ENCODE peak calls at places on chromosomes 5 and 9, in nine cellular contexts. One of them, this sample, is unnamed.

GRCh38 chr5:53603009-53603687 is 42.7 kb downstream of the NDUFS4 start:
- DNase-seq in AG08395: peak
- DNase-seq in coronary artery: no peak
- DNase-seq in tibial artery: no peak
- DNase-seq in left cardiac atrium: peak
- DNase-seq in iris pigment epithelial cell: no peak
- DNase-seq in T-cell: no peak
- DNase-seq in astrocyte: peak
- DNase-seq in stimulated activated CD8-positive, alpha-beta memory T cell treated with anti-CD3 and anti-CD28 coated beads, Interleukin-7, amount 100 ng/mL, for 4 hours: no peak
- DNase-seq in this sample: no peak

GRCh38 chr9:121222524-121223171 is 21.0 kb upstream of the RAB14 start:
- DNase-seq in iris pigment epithelial cell: peak
- DNase-seq in tibial artery: no peak
- DNase-seq in left cardiac atrium: no peak
- DNase-seq in AG08395: no peak
- DNase-seq in stimulated activated CD8-positive, alpha-beta memory T cell treated with anti-CD3 and anti-CD28 coated beads, Interleukin-7, amount 100 ng/mL, for 4 hours: no peak
- DNase-seq in astrocyte: no peak
- DNase-seq in coronary artery: no peak
- DNase-seq in T-cell: no peak
- DNase-seq in this sample: no peak

GRCh38 chr5:128487041-128487440 is 51.0 kb downstream of the FBN2 start:
- DNase-seq in left cardiac atrium: no peak
- DNase-seq in tibial artery: no peak
- DNase-seq in AG08395: no peak
- DNase-seq in T-cell: no peak
- DNase-seq in iris pigment epithelial cell: peak
- DNase-seq in astrocyte: no peak
- DNase-seq in coronary artery: no peak
- DNase-seq in stimulated activated CD8-positive, alpha-beta memory T cell treated with anti-CD3 and anti-CD28 coated beads, Interleukin-7, amount 100 ng/mL, for 4 hours: no peak
- DNase-seq in this sample: no peak

GRCh38 chr5:72209515-72210115 is 102.3 kb downstream of the MAP1B start:
- DNase-seq in iris pigment epithelial cell: no peak
- DNase-seq in left cardiac atrium: no peak
- DNase-seq in T-cell: no peak
- DNase-seq in astrocyte: peak
- DNase-seq in coronary artery: no peak
- DNase-seq in AG08395: no peak
- DNase-seq in stimulated activated CD8-positive, alpha-beta memory T cell treated with anti-CD3 and anti-CD28 coated beads, Interleukin-7, amount 100 ng/mL, for 4 hours: no peak
- DNase-seq in tibial artery: no peak
- DNase-seq in this sample: peak

GRCh38 chr9:107890921-107891465 is 401.4 kb upstream of the KLF4 start:
- DNase-seq in stimulated activated CD8-positive, alpha-beta memory T cell treated with anti-CD3 and anti-CD28 coated beads, Interleukin-7, amount 100 ng/mL, for 4 hours: no peak
- DNase-seq in astrocyte: peak
- DNase-seq in coronary artery: no peak
- DNase-seq in T-cell: no peak
- DNase-seq in iris pigment epithelial cell: no peak
- DNase-seq in AG08395: peak
- DNase-seq in left cardiac atrium: no peak
- DNase-seq in tibial artery: no peak
- DNase-seq in this sample: no peak

GRCh38 chr5:395156-395920 is 47.6 kb upstream of the EXOC3 start:
- DNase-seq in left cardiac atrium: peak
- DNase-seq in astrocyte: peak
- DNase-seq in AG08395: peak
- DNase-seq in iris pigment epithelial cell: peak
- DNase-seq in T-cell: no peak
- DNase-seq in coronary artery: peak
- DNase-seq in tibial artery: peak
- DNase-seq in stimulated activated CD8-positive, alpha-beta memory T cell treated with anti-CD3 and anti-CD28 coated beads, Interleukin-7, amount 100 ng/mL, for 4 hours: no peak
- DNase-seq in this sample: no peak

GRCh38 chr9:4569101-4569500 is 78.8 kb downstream of the SLC1A1 start:
- DNase-seq in astrocyte: no peak
- DNase-seq in stimulated activated CD8-positive, alpha-beta memory T cell treated with anti-CD3 and anti-CD28 coated beads, Interleukin-7, amount 100 ng/mL, for 4 hours: no peak
- DNase-seq in AG08395: no peak
- DNase-seq in tibial artery: no peak
- DNase-seq in left cardiac atrium: no peak
- DNase-seq in T-cell: no peak
- DNase-seq in coronary artery: no peak
- DNase-seq in iris pigment epithelial cell: peak
- DNase-seq in this sample: no peak

GRCh38 chr5:80762573-80762972 is 107.8 kb upstream of the DHFR start:
- DNase-seq in T-cell: no peak
- DNase-seq in coronary artery: no peak
- DNase-seq in AG08395: no peak
- DNase-seq in astrocyte: no peak
- DNase-seq in left cardiac atrium: no peak
- DNase-seq in tibial artery: no peak
- DNase-seq in stimulated activated CD8-positive, alpha-beta memory T cell treated with anti-CD3 and anti-CD28 coated beads, Interleukin-7, amount 100 ng/mL, for 4 hours: no peak
- DNase-seq in iris pigment epithelial cell: no peak
- DNase-seq in this sample: no peak

GRCh38 chr5:128084228-128085167 is 932 bp downstream of the SLC12A2 start:
- DNase-seq in astrocyte: peak
- DNase-seq in tibial artery: peak
- DNase-seq in coronary artery: peak
- DNase-seq in left cardiac atrium: peak
- DNase-seq in stimulated activated CD8-positive, alpha-beta memory T cell treated with anti-CD3 and anti-CD28 coated beads, Interleukin-7, amount 100 ng/mL, for 4 hours: peak
- DNase-seq in AG08395: peak
- DNase-seq in iris pigment epithelial cell: peak
- DNase-seq in T-cell: peak
- DNase-seq in this sample: no peak

GRCh38 chr5:90055831-90056328 is 353.7 kb downstream of the CETN3 start:
- DNase-seq in iris pigment epithelial cell: peak
- DNase-seq in left cardiac atrium: no peak
- DNase-seq in stimulated activated CD8-positive, alpha-beta memory T cell treated with anti-CD3 and anti-CD28 coated beads, Interleukin-7, amount 100 ng/mL, for 4 hours: no peak
- DNase-seq in tibial artery: no peak
- DNase-seq in astrocyte: peak
- DNase-seq in T-cell: no peak
- DNase-seq in AG08395: peak
- DNase-seq in coronary artery: no peak
- DNase-seq in this sample: peak

GRCh38 chr9:124261787-124262595 is 4.2 kb downstream of the NEK6 start:
- DNase-seq in stimulated activated CD8-positive, alpha-beta memory T cell treated with anti-CD3 and anti-CD28 coated beads, Interleukin-7, amount 100 ng/mL, for 4 hours: no peak
- DNase-seq in coronary artery: no peak
- DNase-seq in left cardiac atrium: no peak
- DNase-seq in tibial artery: no peak
- DNase-seq in astrocyte: peak
- DNase-seq in AG08395: no peak
- DNase-seq in iris pigment epithelial cell: no peak
- DNase-seq in T-cell: no peak
- DNase-seq in this sample: no peak

This sample was measured in retinal pigment epithelial cell.